ENCODE peak calls at places on chromosomes 2 and 18, in eight cellular contexts. J is heart left ventricle, Z is tibial artery, H is body of pancreas, T is endothelial cell of umbilical vein, K is mammary epithelial cell, M is OCI-LY7, P is K562. L is an unnamed sample.

GRCh38 chr2:170354409-170354808 is 176.5 kb downstream of the MYO3B start:
- DNase-seq in J (no peak), Z (no peak), H (no peak), T (no peak), K (no peak), M (no peak), P (no peak), L (no peak)

GRCh38 chr18:26617151-26617554 is 68.8 kb upstream of the KCTD1 start:
- DNase-seq in J (no peak), Z (no peak), H (no peak), T (no peak), K (peak; percentile 93), M (no peak), P (no peak), L (no peak)

GRCh38 chr2:205903549-205904129 is 182.3 kb downstream of the INO80D start:
- DNase-seq in J (peak; percentile 38), Z (no peak), H (peak; percentile 50), T (peak; percentile 30), K (no peak), M (peak; percentile 39), P (peak; percentile 67), L (no peak)

GRCh38 chr2:237456200-237456731 is 30.8 kb upstream of the MLPH start:
- DNase-seq in J (peak; percentile 83), Z (peak; percentile 89), H (no peak), T (no peak), K (no peak), M (no peak), P (no peak), L (no peak)

GRCh38 chr18:7338846-7339245 is 108.0 kb downstream of the LRRC30 start:
- DNase-seq in J (no peak), Z (no peak), H (no peak), T (no peak), K (peak; percentile 34), M (no peak), P (no peak), L (no peak)

GRCh38 chr18:7452331-7452730 is 114.8 kb upstream of the PTPRM start:
- DNase-seq in J (no peak), Z (peak; percentile 28), H (peak; percentile 15), T (peak; percentile 32), K (peak; percentile 26), M (peak; percentile 24), P (peak; percentile 33), L (no peak)

GRCh38 chr18:67043276-67043675 is 439.4 kb upstream of the CDH19 start:
- DNase-seq in J (no peak), Z (no peak), H (no peak), T (no peak), K (no peak), M (no peak), P (no peak), L (no peak)

GRCh38 chr2:231930601-231931281 is 4.5 kb upstream of the NPPC start:
- DNase-seq in J (peak; percentile 78), Z (no peak), H (no peak), T (no peak), K (no peak), M (no peak), P (no peak), L (no peak)

GRCh38 chr2:176164803-176165597 is 7.9 kb downstream of the HOXD3 start:
- DNase-seq in J (no peak), Z (no peak), H (no peak), T (peak; percentile 36), K (no peak), M (no peak), P (no peak), L (no peak)

GRCh38 chr2:203361922-203362321 is 33.7 kb downstream of the ABI2 start:
- DNase-seq in J (no peak), Z (no peak), H (no peak), T (peak; percentile 52), K (no peak), M (no peak), P (no peak), L (no peak)

GRCh38 chr2:118882693-118883336 is 35.4 kb upstream of the EN1 start:
- DNase-seq in J (peak; percentile 59), Z (peak; percentile 60), H (peak; percentile 69), T (peak; percentile 35), K (peak; percentile 56), M (peak; percentile 82), P (peak; percentile 59), L (peak; percentile 22)

GRCh38 chr2:122960727-122961641 is 1064.1 kb upstream of the CNTNAP5 start:
- DNase-seq in J (no peak), Z (no peak), H (no peak), T (no peak), K (peak; percentile 78), M (no peak), P (no peak), L (no peak)

GRCh38 chr2:144477943-144478283 is 42.0 kb downstream of the ZEB2 start:
- DNase-seq in J (no peak), Z (no peak), H (no peak), T (no peak), K (no peak), M (peak; percentile 14), P (no peak), L (no peak)

GRCh38 chr2:164967781-164968228 is 12.5 kb upstream of the SLC38A11 start:
- DNase-seq in J (no peak), Z (no peak), H (peak; percentile 20), T (no peak), K (peak; percentile 96), M (no peak), P (no peak), L (no peak)

GRCh38 chr18:31417850-31418249 is 29.7 kb upstream of the DSG3 start:
- DNase-seq in J (no peak), Z (no peak), H (no peak), T (no peak), K (no peak), M (no peak), P (no peak), L (no peak)

GRCh38 chr2:185137700-185138099 is 539.4 kb downstream of the ZNF804A start:
- DNase-seq in J (no peak), Z (no peak), H (no peak), T (no peak), K (no peak), M (no peak), P (no peak), L (no peak)

GRCh38 chr18:45682181-45682580 is 41.8 kb upstream of the SLC14A1 start:
- DNase-seq in J (no peak), Z (no peak), H (no peak), T (no peak), K (no peak), M (no peak), P (no peak), L (no peak)

GRCh38 chr2:100285691-100286090 is 36.6 kb downstream of the LONRF2 start:
- DNase-seq in J (no peak), Z (no peak), H (peak; percentile 21), T (peak; percentile 85), K (no peak), M (no peak), P (no peak), L (no peak)

GRCh38 chr2:224136394-224136793 is 97.3 kb upstream of the SERPINE2 start:
- DNase-seq in J (no peak), Z (no peak), H (no peak), T (no peak), K (no peak), M (no peak), P (no peak), L (no peak)

GRCh38 chr2:233422649-233423435 is 68.5 kb downstream of the DGKD start:
- DNase-seq in J (no peak), Z (no peak), H (no peak), T (no peak), K (no peak), M (no peak), P (no peak), L (no peak)

GRCh38 chr18:48161911-48162698 is 231.6 kb upstream of the SMAD2 start:
- DNase-seq in J (peak; percentile 68), Z (no peak), H (no peak), T (no peak), K (peak; percentile 34), M (no peak), P (no peak), L (no peak)

GRCh38 chr2:105755895-105756294 is 11.2 kb downstream of the NCK2 start:
- DNase-seq in J (no peak), Z (no peak), H (no peak), T (peak; percentile 15), K (peak; percentile 44), M (no peak), P (no peak), L (no peak)

GRCh38 chr2:121257476-121257831 is 27.5 kb downstream of the TFCP2L1 start:
- DNase-seq in J (no peak), Z (no peak), H (no peak), T (no peak), K (peak; percentile 21), M (no peak), P (no peak), L (no peak)

GRCh38 chr2:288743-289361 is 961 bp upstream of the ALKAL2 start:
- DNase-seq in J (no peak), Z (peak; percentile 49), H (peak; percentile 74), T (no peak), K (no peak), M (no peak), P (no peak), L (no peak)
- H3K27ac ChIP-seq in J (no peak overlapping the region), Z (peak overlapping the region; percentile 68), H (peak overlapping the region; percentile 92), T (no peak overlapping the region), K (no peak overlapping the region), M (no peak overlapping the region), P (no peak overlapping the region), L (no peak overlapping the region)

GRCh38 chr2:239602290-239603282 is 201.8 kb upstream of the HDAC4 start:
- DNase-seq in J (no peak), Z (no peak), H (no peak), T (no peak), K (no peak), M (no peak), P (no peak), L (no peak)
- H3K4me1 ChIP-seq in J (no peaks in the 10 kb centered on the region), Z (no peaks in the 10 kb centered on the region), H (no peaks in the 10 kb centered on the region), T (no peaks in the 10 kb centered on the region), K (no peaks in the 10 kb centered on the region), M (no peaks in the 10 kb centered on the region), P (no peaks in the 10 kb centered on the region), L (peaks cover 23% of the 10 kb centered on the region)

DNA sequence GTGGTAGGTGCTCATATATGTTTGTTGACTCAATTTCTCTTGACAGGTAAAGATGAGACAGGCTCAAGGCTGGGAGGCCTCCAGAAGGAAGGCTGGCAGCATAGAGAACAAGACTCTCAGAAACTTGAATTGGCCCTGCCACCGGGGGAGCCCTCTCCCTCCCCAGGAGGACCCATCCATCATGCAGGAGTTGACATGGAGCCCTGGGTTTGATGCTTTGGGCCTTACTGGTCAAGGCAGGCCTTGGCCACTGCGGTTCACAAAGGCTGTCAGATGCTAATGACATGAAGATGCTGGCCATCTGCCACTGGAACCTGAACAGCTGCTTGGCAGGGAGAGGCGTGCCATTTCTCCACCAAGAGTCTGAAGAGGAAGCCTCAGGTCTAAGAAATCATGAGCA is 193.6 kb downstream of the MTCL1 start:
- DNase-seq in J (no peak), Z (no peak), H (peak; percentile 11), T (no peak), K (no peak), M (peak; percentile 30), P (no peak), L (no peak)
- H3K27ac ChIP-seq in J (no peak overlapping the region), Z (no peak overlapping the region), H (no peak overlapping the region), T (no peak overlapping the region), K (no peak overlapping the region), M (no peak overlapping the region), P (no peak overlapping the region), L (no peak overlapping the region)

DNA sequence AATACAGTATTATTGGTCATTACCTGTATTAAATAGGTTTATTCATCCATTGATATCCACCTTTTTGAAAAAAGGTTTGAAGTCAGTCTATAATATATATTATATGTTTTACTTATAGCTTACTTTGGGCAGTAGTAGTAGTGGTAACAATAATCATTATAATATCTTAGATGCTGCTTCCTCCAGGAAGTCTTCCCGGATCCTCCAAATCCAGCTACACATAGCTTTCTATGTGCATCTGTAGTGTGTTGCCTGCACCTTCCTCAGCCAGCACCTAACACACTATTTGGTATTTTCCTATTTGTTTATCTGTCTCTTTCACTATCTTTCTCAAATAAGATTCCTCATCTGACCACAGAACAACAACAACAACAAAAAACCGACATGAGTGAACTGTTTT is 81.0 kb downstream of the PRKCE start:
- DNase-seq in J (no peak), Z (no peak), H (no peak), T (no peak), K (no peak), M (no peak), P (no peak), L (no peak)
- H3K4me1 ChIP-seq in J (peaks cover 3% of the 10 kb centered on the region), Z (peaks cover 3% of the 10 kb centered on the region), H (no peaks in the 10 kb centered on the region), T (no peaks in the 10 kb centered on the region), K (no peaks in the 10 kb centered on the region), M (peaks cover 44% of the 10 kb centered on the region), P (no peaks in the 10 kb centered on the region), L (no peaks in the 10 kb centered on the region)

L was measured in effector memory CD4-positive, alpha-beta T cell.